ENCODE peak calls at places on chromosomes 1 and 21, in seven cellular contexts. B is substantia nigra, G is lower lobe of right lung, J is neuronal stem cell, S is esophagus squamous epithelium, C is dorsolateral prefrontal cortex, E is H9. R is an unnamed sample.

GRCh38 chr1:204975568-204976235 is 67.3 kb upstream of the CNTN2 start:
- DNase-seq in B (no peak), G (no peak), J (peak), S (no peak), C (no peak), E (peak), R (peak)

GRCh38 chr1:187264995-187265602 is 436.4 kb downstream of the PLA2G4A start:
- DNase-seq in B (no peak), G (no peak), J (peak), S (no peak), C (no peak), E (peak), R (peak)

GRCh38 chr1:47656719-47657685 is 219.2 kb downstream of the FOXD2 start:
- DNase-seq in B (no peak), G (no peak), J (no peak), S (no peak), C (no peak), E (peak), R (no peak)

GRCh38 chr1:229557214-229557850 is 1.2 kb downstream of the ABCB10 start:
- DNase-seq in B (no peak), G (no peak), J (no peak), S (no peak), C (no peak), E (no peak), R (no peak)

GRCh38 chr1:94463056-94463764 is 45.0 kb downstream of the ABCD3 start:
- DNase-seq in B (no peak), G (no peak), J (no peak), S (no peak), C (no peak), E (no peak), R (no peak)

GRCh38 chr1:201560328-201561194 is 21.6 kb downstream of the NAV1 start:
- DNase-seq in B (no peak), G (no peak), J (no peak), S (no peak), C (no peak), E (no peak), R (no peak)

GRCh38 chr1:229938571-229938970 is 128.5 kb upstream of the GALNT2 start:
- DNase-seq in B (no peak), G (no peak), J (no peak), S (no peak), C (no peak), E (no peak), R (no peak)

GRCh38 chr1:113029822-113030221 is 43.2 kb upstream of the LRIG2 start:
- DNase-seq in B (no peak), G (no peak), J (no peak), S (no peak), C (no peak), E (no peak), R (no peak)

GRCh38 chr1:111448482-111448917 is 556 bp downstream of the WDR77 start:
- DNase-seq in B (no peak), G (no peak), J (no peak), S (no peak), C (no peak), E (no peak), R (no peak)

GRCh38 chr1:47906466-47907191 is 90.6 kb downstream of the TRABD2B start:
- DNase-seq in B (no peak), G (no peak), J (no peak), S (no peak), C (no peak), E (no peak), R (no peak)

GRCh38 chr21:21740207-21740606 is 742.0 kb downstream of the NCAM2 start:
- DNase-seq in B (no peak), G (no peak), J (no peak), S (no peak), C (no peak), E (no peak), R (no peak)

GRCh38 chr1:173429517-173430477 is 47.3 kb upstream of the PRDX6 start:
- DNase-seq in B (peak), G (peak), J (peak), S (peak), C (peak), E (peak), R (no peak)

GRCh38 chr21:33762798-33763572 is 120.7 kb downstream of the ITSN1 start:
- DNase-seq in B (no peak), G (no peak), J (no peak), S (no peak), C (no peak), E (no peak), R (no peak)

GRCh38 chr1:201633811-201634210 is 94.9 kb downstream of the NAV1 start:
- DNase-seq in B (no peak), G (no peak), J (no peak), S (no peak), C (no peak), E (no peak), R (no peak)

GRCh38 chr1:109821831-109822745 is 58.4 kb upstream of the EPS8L3 start:
- DNase-seq in B (no peak), G (peak), J (no peak), S (no peak), C (no peak), E (peak), R (no peak)

GRCh38 chr1:54421101-54421504 is 14.9 kb upstream of the SSBP3 start:
- DNase-seq in B (no peak), G (no peak), J (no peak), S (no peak), C (no peak), E (no peak), R (no peak)

GRCh38 chr1:65525297-65526048 is 105.0 kb downstream of the LEPR start:
- DNase-seq in B (no peak), G (peak), J (peak), S (no peak), C (no peak), E (peak), R (no peak)

GRCh38 chr1:19222573-19222972 is 12.5 kb upstream of the UBR4 start:
- DNase-seq in B (no peak), G (no peak), J (no peak), S (no peak), C (no peak), E (no peak), R (no peak)

GRCh38 chr1:119285482-119285881 is 83.1 kb upstream of the HAO2 start:
- DNase-seq in B (no peak), G (no peak), J (no peak), S (no peak), C (no peak), E (no peak), R (no peak)

GRCh38 chr1:182113879-182114626 is 52.5 kb upstream of the ZNF648 start:
- DNase-seq in B (peak), G (no peak), J (no peak), S (no peak), C (peak), E (no peak), R (no peak)

GRCh38 chr1:167529829-167530474 is 11.6 kb upstream of the CD247 start:
- DNase-seq in B (no peak), G (no peak), J (no peak), S (no peak), C (no peak), E (no peak), R (no peak)

GRCh38 chr21:32331444-32332305 is 33.0 kb downstream of the MRAP start:
- DNase-seq in B (no peak), G (no peak), J (peak), S (no peak), C (no peak), E (no peak), R (no peak)

GRCh38 chr1:3053986-3054385 is 15.0 kb upstream of the PRDM16 start:
- DNase-seq in B (no peak), G (no peak), J (no peak), S (no peak), C (no peak), E (no peak), R (no peak)

GRCh38 chr21:44965251-44966022 is 25.6 kb downstream of the SLX9 start:
- DNase-seq in B (no peak), G (peak), J (no peak), S (no peak), C (no peak), E (no peak), R (no peak)
- H3K27ac ChIP-seq in B (no peak), G (no peak), J (no peak), S (no peak), C (no peak), E (no peak), R (no peak)

GRCh38 chr1:22051607-22052114 is 848 bp upstream of the CDC42 start:
- DNase-seq in B (no peak), G (no peak), J (no peak), S (no peak), C (no peak), E (no peak), R (no peak)
- H3K27ac ChIP-seq in B (no peak), G (no peak), J (no peak), S (no peak), C (no peak), E (no peak), R (no peak)

GRCh38 chr1:85569122-85569521 is 11.4 kb upstream of the CCN1 start:
- DNase-seq in B (no peak), G (no peak), J (no peak), S (no peak), C (no peak), E (no peak), R (no peak)
- H3K27ac ChIP-seq in B (no peak), G (no peak), J (no peak), S (peak), C (no peak), E (no peak), R (no peak)

GRCh38 chr1:36157115-36157903 is 1.3 kb downstream of the MAP7D1 start:
- DNase-seq in B (no peak), G (no peak), J (no peak), S (no peak), C (no peak), E (no peak), R (no peak)
- H3K27ac ChIP-seq in B (peak), G (peak), J (peak), S (peak), C (peak), E (no peak), R (no peak)

GRCh38 chr1:1039145-1039910 is 19.4 kb downstream of the AGRN start:
- DNase-seq in B (no peak), G (no peak), J (no peak), S (no peak), C (no peak), E (no peak), R (no peak)

GRCh38 chr1:1035291-1035931 is 15.5 kb downstream of the AGRN start:
- DNase-seq in B (no peak), G (no peak), J (no peak), S (no peak), C (no peak), E (no peak), R (no peak)

GRCh38 chr1:1038694-1039093 is 18.8 kb downstream of the AGRN start:
- DNase-seq in B (no peak), G (no peak), J (no peak), S (no peak), C (no peak), E (no peak), R (no peak)

GRCh38 chr1:1040004-1040991 is 20.4 kb downstream of the AGRN start:
- DNase-seq in B (no peak), G (peak), J (peak), S (no peak), C (peak), E (peak), R (no peak)

GRCh38 chr1:1037366-1038327 is 17.7 kb downstream of the AGRN start:
- DNase-seq in B (no peak), G (no peak), J (no peak), S (no peak), C (no peak), E (no peak), R (no peak)
- H3K27ac ChIP-seq in B (no peak), G (no peak), J (no peak), S (no peak), C (no peak), E (no peak), R (no peak)

R was measured in iPS DF 6.9.